ENCODE peak calls at places on chromosome 13, in ten cellular contexts. Q is substantia nigra; M is lung; E is amygdala; S is astrocyte of the spinal cord; F is A549; B is C1 segment of cervical spinal cord; O is stimulated activated naive B cell treated with anti-CD40 and anti-IgM and Interleukin-4, amounts not matched to agents 10 μg/mL and 1 μg/mL and 100 μg/mL, for 72 hours; W is endodermal cell; J is hypothalamus. L is an unnamed sample.

GRCh38 chr13:44497801-44498200 is 78.3 kb downstream of the TSC22D1 start:
- DNase-seq in Q (no peak), M (no peak), E (no peak), S (no peak), F (no peak), B (no peak), O (no peak), W (no peak), J (no peak), L (no peak)

GRCh38 chr13:27516103-27516502 is 65.7 kb upstream of the MTIF3 start:
- DNase-seq in Q (no peak), M (no peak), E (no peak), S (no peak), F (no peak), B (no peak), O (no peak), W (no peak), J (no peak), L (no peak)

GRCh38 chr13:94829801-94830200 is 117.5 kb upstream of the SOX21 start:
- DNase-seq in Q (no peak), M (no peak), E (no peak), S (no peak), F (no peak), B (no peak), O (no peak), W (no peak), J (no peak), L (no peak)

GRCh38 chr13:20843177-20843576 is 59.4 kb downstream of the XPO4 start:
- DNase-seq in Q (no peak), M (no peak), E (no peak), S (peak), F (no peak), B (no peak), O (no peak), W (no peak), J (no peak), L (no peak)

GRCh38 chr13:80055804-80056203 is 285.1 kb downstream of the SPRY2 start:
- DNase-seq in Q (no peak), M (no peak), E (no peak), S (peak), F (no peak), B (no peak), O (no peak), W (no peak), J (no peak), L (no peak)

GRCh38 chr13:99652901-99653300 is 151.6 kb downstream of the TM9SF2 start:
- DNase-seq in Q (no peak), M (no peak), E (no peak), S (no peak), F (no peak), B (no peak), O (no peak), W (no peak), J (no peak), L (no peak)

GRCh38 chr13:109816112-109816978 is 30.0 kb upstream of the IRS2 start:
- DNase-seq in Q (no peak), M (no peak), E (no peak), S (no peak), F (no peak), B (no peak), O (no peak), W (no peak), J (no peak), L (no peak)

GRCh38 chr13:113791761-113792160 is 32.7 kb downstream of the TMEM255B start:
- DNase-seq in Q (no peak), M (no peak), E (no peak), S (no peak), F (no peak), B (no peak), O (no peak), W (peak), J (no peak), L (no peak)

GRCh38 chr13:25701304-25701703 is 329.5 kb downstream of the ATP8A2 start:
- DNase-seq in Q (no peak), M (no peak), E (no peak), S (no peak), F (no peak), B (no peak), O (no peak), W (no peak), J (no peak), L (no peak)

GRCh38 chr13:45219938-45220375 is 19.1 kb upstream of the KCTD4 start:
- DNase-seq in Q (no peak), M (no peak), E (no peak), S (peak), F (peak), B (no peak), O (no peak), W (no peak), J (no peak), L (no peak)

GRCh38 chr13:106232680-106233079 is 302.8 kb downstream of the EFNB2 start:
- DNase-seq in Q (no peak), M (no peak), E (no peak), S (no peak), F (no peak), B (no peak), O (no peak), W (no peak), J (no peak), L (no peak)

GRCh38 chr13:31775686-31776085 is 36.4 kb downstream of the RXFP2 start:
- DNase-seq in Q (no peak), M (no peak), E (no peak), S (no peak), F (no peak), B (peak), O (no peak), W (no peak), J (no peak), L (no peak)

GRCh38 chr13:47008318-47008717 is 111.5 kb upstream of the HTR2A start:
- DNase-seq in Q (no peak), M (no peak), E (no peak), S (no peak), F (no peak), B (no peak), O (no peak), W (no peak), J (no peak), L (no peak)

GRCh38 chr13:75725784-75726183 is 89.7 kb downstream of the LMO7 start:
- DNase-seq in Q (no peak), M (no peak), E (no peak), S (no peak), F (no peak), B (no peak), O (no peak), W (no peak), J (no peak), L (no peak)

GRCh38 chr13:107531816-107532215 is 683.5 kb downstream of the LIG4 start:
- DNase-seq in Q (no peak), M (no peak), E (no peak), S (no peak), F (no peak), B (no peak), O (no peak), W (no peak), J (no peak), L (no peak)

GRCh38 chr13:86870388-86870966 is 800.7 kb upstream of the SLITRK5 start:
- DNase-seq in Q (no peak), M (no peak), E (no peak), S (peak), F (no peak), B (no peak), O (no peak), W (no peak), J (no peak), L (no peak)

GRCh38 chr13:93859666-93860065 is 619.8 kb downstream of the DCT start:
- DNase-seq in Q (no peak), M (no peak), E (no peak), S (peak), F (no peak), B (no peak), O (no peak), W (no peak), J (no peak), L (no peak)

GRCh38 chr13:23629566-23630272 is 59.5 kb downstream of the TNFRSF19 start:
- DNase-seq in Q (no peak), M (no peak), E (no peak), S (no peak), F (no peak), B (no peak), O (no peak), W (no peak), J (no peak), L (no peak)

GRCh38 chr13:94351292-94352000 is 128.0 kb downstream of the DCT start:
- DNase-seq in Q (no peak), M (no peak), E (no peak), S (peak), F (no peak), B (no peak), O (no peak), W (no peak), J (no peak), L (no peak)

GRCh38 chr13:99383511-99383921 is 76.3 kb upstream of the GPR183 start:
- DNase-seq in Q (no peak), M (no peak), E (no peak), S (no peak), F (no peak), B (no peak), O (no peak), W (peak), J (no peak), L (peak)

GRCh38 chr13:26168276-26168814 is 53.8 kb downstream of the RNF6 start:
- DNase-seq in Q (no peak), M (no peak), E (no peak), S (no peak), F (no peak), B (no peak), O (no peak), W (no peak), J (no peak), L (no peak)

GRCh38 chr13:32205426-32206096 is 109.6 kb downstream of the ZAR1L start:
- DNase-seq in Q (no peak), M (no peak), E (no peak), S (no peak), F (no peak), B (no peak), O (no peak), W (no peak), J (no peak), L (no peak)

GRCh38 chr13:55653497-55653896 is 1487.2 kb upstream of the PRR20A start:
- DNase-seq in Q (no peak), M (no peak), E (no peak), S (no peak), F (no peak), B (no peak), O (no peak), W (peak), J (no peak), L (no peak)

GRCh38 chr13:109918179-109918651 is 131.8 kb upstream of the IRS2 start:
- DNase-seq in Q (no peak), M (no peak), E (no peak), S (no peak), F (no peak), B (peak), O (no peak), W (no peak), J (no peak), L (no peak)

GRCh38 chr13:24693862-24694471 is 13.8 kb downstream of the ATP12A start:
- DNase-seq in Q (no peak), M (peak), E (no peak), S (peak), F (peak), B (no peak), O (peak), W (peak), J (no peak), L (peak)

GRCh38 chr13:40230833-40231266 is 435.6 kb downstream of the FOXO1 start:
- DNase-seq in Q (no peak), M (no peak), E (no peak), S (peak), F (no peak), B (no peak), O (no peak), W (no peak), J (no peak), L (no peak)

GRCh38 chr13:113449693-113450347 is 3.5 kb downstream of the ADPRHL1 start:
- DNase-seq in Q (no peak), M (no peak), E (no peak), S (no peak), F (no peak), B (no peak), O (no peak), W (no peak), J (no peak), L (no peak)

GRCh38 chr13:66803759-66804456 is 426.2 kb downstream of the PCDH9 start:
- DNase-seq in Q (no peak), M (no peak), E (no peak), S (no peak), F (no peak), B (no peak), O (no peak), W (no peak), J (no peak), L (no peak)

GRCh38 chr13:45522571-45522970 is 57.8 kb downstream of the COG3 start:
- DNase-seq in Q (no peak), M (no peak), E (no peak), S (no peak), F (no peak), B (no peak), O (no peak), W (no peak), J (no peak), L (no peak)

GRCh38 chr13:51769455-51770127 is 34.4 kb downstream of the DHRS12 start:
- DNase-seq in Q (no peak), M (no peak), E (no peak), S (no peak), F (no peak), B (no peak), O (no peak), W (peak), J (no peak), L (no peak)

GRCh38 chr13:22964245-22964966 is 216.4 kb upstream of the SGCG start:
- DNase-seq in Q (no peak), M (no peak), E (no peak), S (no peak), F (no peak), B (no peak), O (no peak), W (peak), J (no peak), L (no peak)

GRCh38 chr13:101289764-101290163 is 126.5 kb downstream of the NALCN start:
- DNase-seq in Q (no peak), M (no peak), E (no peak), S (peak), F (no peak), B (no peak), O (no peak), W (peak), J (no peak), L (peak)

GRCh38 chr13:88086577-88086976 is 415.4 kb downstream of the SLITRK5 start:
- DNase-seq in Q (no peak), M (no peak), E (no peak), S (peak), F (no peak), B (no peak), O (no peak), W (no peak), J (no peak), L (no peak)

GRCh38 chr13:33278923-33279322 is 6.6 kb downstream of the STARD13 start:
- DNase-seq in Q (no peak), M (no peak), E (no peak), S (no peak), F (no peak), B (no peak), O (no peak), W (no peak), J (no peak), L (no peak)

GRCh38 chr13:113205428-113205931 is 3.0 kb downstream of the PCID2 start:
- DNase-seq in Q (no peak), M (no peak), E (no peak), S (peak), F (no peak), B (no peak), O (no peak), W (no peak), J (no peak), L (no peak)

GRCh38 chr13:42001580-42001979 is 40.7 kb upstream of the VWA8 start:
- DNase-seq in Q (no peak), M (peak), E (no peak), S (peak), F (no peak), B (no peak), O (no peak), W (peak), J (no peak), L (peak)

L was measured in H9.